ENCODE peak calls at places on chromosome 13, in ten cellular contexts. H is CD4-positive, alpha-beta T cell; C is Daoy; Q is T-cell; T is activated CD8-positive, alpha-beta memory T cell treated with anti-CD3 and anti-CD28 coated beads, Interleukin-2, amount 50 U/mL, for 48 hours; Y is heart right ventricle; N is stimulated activated CD4-positive, alpha-beta T cell treated with anti-CD3 and anti-CD28 coated beads, Interleukin-15, amount 100 ng/mL, for 1 hour; F is IMR-90; D is activated T-cell treated with anti-CD3 and anti-CD28 coated beads for 1 hour; K is WTC11. M is an unnamed sample.

GRCh38 chr13:45464141-45464686 is 525 bp upstream of the COG3 start:
- DNase-seq in F (no peak), D (no peak), K (no peak), Q (no peak), T (no peak), C (no peak), N (no peak), Y (no peak), H (no peak), M (no peak)

GRCh38 chr13:57438072-57438471 is 193.5 kb upstream of the PCDH17 start:
- DNase-seq in D (no peak), Y (no peak), T (no peak), F (no peak), K (no peak), N (no peak), Q (no peak), C (no peak), H (no peak), M (no peak)

GRCh38 chr13:45833663-45834062 is 17.9 kb downstream of the SIAH3 start:
- DNase-seq in H (no peak), D (no peak), Y (peak), C (peak), N (no peak), K (no peak), T (no peak), F (peak), Q (no peak), M (peak)

GRCh38 chr13:90070837-90071525 is 1276.5 kb upstream of the MIR17HG start:
- DNase-seq in Y (no peak), C (no peak), K (no peak), H (no peak), N (no peak), F (no peak), T (no peak), Q (no peak), D (no peak), M (no peak)

GRCh38 chr13:46172531-46172991 is 9.4 kb downstream of the LCP1 start:
- DNase-seq in T (no peak), N (no peak), D (no peak), Q (peak), F (no peak), K (no peak), Y (no peak), C (peak), H (peak), M (no peak)

GRCh38 chr13:41985788-41986508 is 25.0 kb upstream of the VWA8 start:
- DNase-seq in C (no peak), D (no peak), T (no peak), N (no peak), F (peak), K (no peak), H (no peak), Y (no peak), Q (no peak), M (no peak)

GRCh38 chr13:45830121-45830520 is 21.4 kb downstream of the SIAH3 start:
- DNase-seq in N (no peak), K (no peak), Y (no peak), T (no peak), Q (no peak), D (no peak), H (no peak), C (no peak), F (no peak), M (no peak)

GRCh38 chr13:28099396-28100148 is 804 bp downstream of the FLT3 start:
- DNase-seq in D (no peak), Q (no peak), C (no peak), K (no peak), N (no peak), F (no peak), H (no peak), T (no peak), Y (no peak), M (no peak)

GRCh38 chr13:66462187-66462586 is 767.9 kb downstream of the PCDH9 start:
- DNase-seq in T (no peak), F (no peak), D (no peak), K (no peak), C (no peak), H (no peak), N (no peak), Y (no peak), Q (no peak), M (no peak)

M was measured in dermis blood vessel endothelial cell.